ENCODE peak calls at places on chromosomes 12 and 14, in four cellular contexts. One of them, this sample, is unnamed.

GRCh38 chr12:109735051-109735521 is 21.5 kb downstream of the FAM222A start:
- DNase-seq in activated naive CD8-positive, alpha-beta T cell treated with anti-CD3 and anti-CD28 coated beads for 36 hours: no peak
- DNase-seq in HEK293T: no peak
- DNase-seq in transverse colon: no peak
- DNase-seq in this sample: no peak

GRCh38 chr12:127083028-127083949 is 1183.7 kb upstream of the TMEM132C start:
- DNase-seq in transverse colon: no peak
- DNase-seq in activated naive CD8-positive, alpha-beta T cell treated with anti-CD3 and anti-CD28 coated beads for 36 hours: peak
- DNase-seq in HEK293T: no peak
- DNase-seq in this sample: no peak

GRCh38 chr14:30330452-30330851 is 228.5 kb upstream of the G2E3 start:
- DNase-seq in transverse colon: no peak
- DNase-seq in HEK293T: no peak
- DNase-seq in activated naive CD8-positive, alpha-beta T cell treated with anti-CD3 and anti-CD28 coated beads for 36 hours: no peak
- DNase-seq in this sample: no peak

GRCh38 chr12:124379938-124380754 is 85.3 kb downstream of the RFLNA start:
- DNase-seq in transverse colon: peak
- DNase-seq in activated naive CD8-positive, alpha-beta T cell treated with anti-CD3 and anti-CD28 coated beads for 36 hours: no peak
- DNase-seq in HEK293T: no peak
- DNase-seq in this sample: peak

GRCh38 chr14:36105401-36105800 is 71.1 kb downstream of the PTCSC3 start:
- DNase-seq in activated naive CD8-positive, alpha-beta T cell treated with anti-CD3 and anti-CD28 coated beads for 36 hours: no peak
- DNase-seq in transverse colon: no peak
- DNase-seq in HEK293T: peak
- DNase-seq in this sample: no peak

GRCh38 chr12:124927325-124928094 is 13.1 kb upstream of the UBC start:
- DNase-seq in activated naive CD8-positive, alpha-beta T cell treated with anti-CD3 and anti-CD28 coated beads for 36 hours: peak
- DNase-seq in HEK293T: peak
- DNase-seq in transverse colon: peak
- DNase-seq in this sample: no peak

GRCh38 chr12:113889806-113890581 is 76.1 kb downstream of the RBM19 start:
- DNase-seq in activated naive CD8-positive, alpha-beta T cell treated with anti-CD3 and anti-CD28 coated beads for 36 hours: no peak
- DNase-seq in HEK293T: no peak
- DNase-seq in transverse colon: no peak
- DNase-seq in this sample: no peak

GRCh38 chr12:93571854-93572711 is at the start of gene SOCS2:
- DNase-seq in HEK293T: peak
- DNase-seq in activated naive CD8-positive, alpha-beta T cell treated with anti-CD3 and anti-CD28 coated beads for 36 hours: no peak
- DNase-seq in transverse colon: peak
- DNase-seq in this sample: no peak

GRCh38 chr14:35215110-35215872 is 76.9 kb upstream of the PSMA6 start:
- DNase-seq in HEK293T: peak
- DNase-seq in transverse colon: no peak
- DNase-seq in activated naive CD8-positive, alpha-beta T cell treated with anti-CD3 and anti-CD28 coated beads for 36 hours: no peak
- DNase-seq in this sample: no peak

GRCh38 chr14:24411468-24412454 is 13.0 kb downstream of the NYNRIN start:
- DNase-seq in HEK293T: peak
- DNase-seq in transverse colon: no peak
- DNase-seq in activated naive CD8-positive, alpha-beta T cell treated with anti-CD3 and anti-CD28 coated beads for 36 hours: peak
- DNase-seq in this sample: no peak

This sample was measured in occipital lobe.